ENCODE peak calls at places on chromosomes 1 and 21, in eight cellular contexts. C is mucosa of descending colon, X is testis, Y is stomach, Z is mesothelial cell of epicardium, V is cardiac fibroblast, A is kidney, U is progenitor cell of endocrine pancreas. G is an unnamed sample.

GRCh38 chr1:35725591-35725990 is 6.9 kb upstream of the C1orf216 start:
- DNase-seq in C (no peak), X (no peak), Y (no peak), Z (no peak), V (peak; percentile 32), A (no peak), U (no peak), G (no peak)

GRCh38 chr1:230669543-230669942 is 27.3 kb downstream of the COG2 start:
- DNase-seq in C (no peak), X (no peak), Y (no peak), Z (no peak), V (no peak), A (no peak), U (no peak), G (no peak)

GRCh38 chr21:15192243-15192642 is 127.4 kb upstream of the NRIP1 start:
- DNase-seq in C (no peak), X (no peak), Y (no peak), Z (no peak), V (peak; percentile 59), A (no peak), U (no peak), G (no peak)

GRCh38 chr1:107195476-107195875 is 54.6 kb downstream of the NTNG1 start:
- DNase-seq in C (no peak), X (no peak), Y (no peak), Z (no peak), V (no peak), A (no peak), U (no peak), G (no peak)

GRCh38 chr1:107254306-107254705 is 113.5 kb downstream of the NTNG1 start:
- DNase-seq in C (no peak), X (no peak), Y (no peak), Z (no peak), V (no peak), A (no peak), U (no peak), G (peak; percentile 19)

GRCh38 chr1:196466656-196467055 is 141.6 kb downstream of the KCNT2 start:
- DNase-seq in C (no peak), X (no peak), Y (no peak), Z (no peak), V (peak; percentile 13), A (no peak), U (no peak), G (no peak)

GRCh38 chr21:31162827-31163226 is 124.6 kb upstream of the KRTAP19-8 start:
- DNase-seq in C (no peak), X (no peak), Y (no peak), Z (no peak), V (no peak), A (no peak), U (no peak), G (no peak)

GRCh38 chr1:167671727-167672511 is 41.9 kb downstream of the RCSD1 start:
- DNase-seq in C (no peak), X (peak; percentile 51), Y (no peak), Z (no peak), V (no peak), A (no peak), U (no peak), G (no peak)

GRCh38 chr1:56838726-56839125 is 15.9 kb upstream of the C8A start:
- DNase-seq in C (no peak), X (no peak), Y (no peak), Z (no peak), V (peak; percentile 9), A (no peak), U (no peak), G (no peak)

GRCh38 chr1:205582046-205582445 is 49.8 kb downstream of the ELK4 start:
- DNase-seq in C (peak; percentile 59), X (no peak), Y (peak; percentile 30), Z (no peak), V (no peak), A (no peak), U (no peak), G (no peak)

GRCh38 chr21:45861156-45861870 is 120.3 kb upstream of the COL6A1 start:
- DNase-seq in C (no peak), X (no peak), Y (no peak), Z (no peak), V (no peak), A (no peak), U (no peak), G (no peak)

GRCh38 chr1:101288491-101288944 is 51.7 kb downstream of the S1PR1 start:
- DNase-seq in C (no peak), X (peak; percentile 85), Y (peak; percentile 76), Z (no peak), V (peak; percentile 93), A (no peak), U (peak; percentile 50), G (peak; percentile 53)

GRCh38 chr1:96715482-96715881 is 6.1 kb upstream of the PTBP2 start:
- DNase-seq in C (no peak), X (no peak), Y (no peak), Z (no peak), V (no peak), A (no peak), U (no peak), G (no peak)

GRCh38 chr1:21622466-21623315 is 46.5 kb downstream of the RAP1GAP start:
- DNase-seq in C (peak; percentile 82), X (peak; percentile 45), Y (peak; percentile 81), Z (peak; percentile 69), V (no peak), A (no peak), U (peak; percentile 45), G (no peak)

GRCh38 chr1:21937372-21938121 is 437 bp upstream of the HSPG2 start:
- DNase-seq in C (peak; percentile 93), X (peak; percentile 86), Y (peak; percentile 85), Z (peak; percentile 81), V (peak; percentile 89), A (peak; percentile 94), U (peak; percentile 75), G (peak; percentile 81)

GRCh38 chr1:7491089-7491817 is 279.8 kb upstream of the VAMP3 start:
- DNase-seq in C (no peak), X (peak; percentile 60), Y (no peak), Z (no peak), V (peak; percentile 63), A (no peak), U (no peak), G (no peak)

GRCh38 chr1:114337417-114337816 is 173.6 kb downstream of the TRIM33 start:
- DNase-seq in C (no peak), X (no peak), Y (no peak), Z (no peak), V (no peak), A (no peak), U (no peak), G (no peak)

GRCh38 chr1:185483647-185484450 is 166.8 kb upstream of the IVNS1ABP start:
- DNase-seq in C (no peak), X (no peak), Y (no peak), Z (no peak), V (peak; percentile 77), A (no peak), U (no peak), G (no peak)

GRCh38 chr1:199163277-199164069 is 524.6 kb downstream of the PTPRC start:
- DNase-seq in C (no peak), X (no peak), Y (no peak), Z (no peak), V (no peak), A (no peak), U (no peak), G (no peak)

GRCh38 chr1:25902462-25902861 is 3.8 kb downstream of the STMN1 start:
- DNase-seq in C (no peak), X (no peak), Y (no peak), Z (no peak), V (no peak), A (no peak), U (no peak), G (no peak)
- TF ChIP-seq CTCF in C (no peak), X (no peak), Y (no peak), Z (no peak), V (no peak), A (no peak), U (no peak), G (no peak)

DNA sequence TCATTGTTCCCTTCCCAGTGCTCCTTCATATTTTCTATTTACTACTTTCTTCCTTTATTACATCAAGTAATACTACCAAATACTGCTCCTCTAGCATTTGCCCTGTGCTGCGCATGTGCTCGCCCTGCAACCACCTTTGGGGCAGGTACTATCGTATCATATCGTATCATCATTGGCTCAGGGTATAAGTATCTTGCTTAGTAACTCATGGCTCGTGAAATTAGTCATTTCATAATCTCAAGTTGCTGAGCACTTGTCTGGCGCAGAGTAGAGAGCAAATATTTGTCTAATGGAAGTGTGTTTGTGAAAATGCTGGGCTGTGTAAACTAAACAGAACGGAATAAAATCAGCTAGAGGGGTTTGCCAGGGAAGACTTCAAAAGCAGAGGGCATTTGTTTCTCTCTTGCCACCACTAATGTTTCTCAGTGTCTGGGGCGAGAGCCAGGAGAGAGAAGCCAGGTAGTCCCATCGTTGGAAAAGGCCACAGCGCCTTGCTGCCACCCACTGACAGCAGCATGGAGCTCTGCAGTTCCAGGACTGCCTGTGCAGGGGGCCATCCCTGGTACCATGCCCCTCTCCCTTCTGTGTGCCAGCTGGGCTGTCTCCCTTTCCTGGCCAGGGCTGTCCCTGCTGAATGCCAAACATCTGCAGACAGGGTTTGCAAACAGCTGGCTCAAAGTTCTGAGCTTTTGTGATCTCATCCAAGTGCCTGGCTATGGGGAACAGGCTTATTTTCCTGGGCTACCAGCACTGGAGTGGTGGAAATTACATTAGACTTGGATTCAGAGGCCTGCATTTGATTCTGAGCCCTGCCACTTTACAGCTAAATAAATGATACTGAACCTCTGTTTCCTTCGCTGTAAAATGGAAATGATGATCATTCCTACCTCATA is 19.9 kb upstream of the CPT2 start:
- DNase-seq in C (peak; percentile 57), X (peak; percentile 55), Y (peak; percentile 79), Z (no peak), V (peak; percentile 54), A (no peak), U (no peak), G (peak; percentile 29)
- TF ChIP-seq CTCF in C (no peak), X (no peak), Y (no peak), Z (no peak), V (peak; percentile 11), A (peak; percentile 33), U (no peak), G (no peak)

GRCh38 chr1:201119206-201119814 is 7.1 kb upstream of the CACNA1S start:
- DNase-seq in C (peak; percentile 43), X (peak; percentile 47), Y (peak; percentile 35), Z (no peak), V (peak; percentile 38), A (no peak), U (peak; percentile 24), G (peak; percentile 75)
- TF ChIP-seq CTCF in C (peak; percentile 57), X (peak; percentile 45), Y (no peak), Z (peak; percentile 50), V (peak; percentile 84), A (peak; percentile 38), U (peak; percentile 73), G (peak; percentile 69)

DNA sequence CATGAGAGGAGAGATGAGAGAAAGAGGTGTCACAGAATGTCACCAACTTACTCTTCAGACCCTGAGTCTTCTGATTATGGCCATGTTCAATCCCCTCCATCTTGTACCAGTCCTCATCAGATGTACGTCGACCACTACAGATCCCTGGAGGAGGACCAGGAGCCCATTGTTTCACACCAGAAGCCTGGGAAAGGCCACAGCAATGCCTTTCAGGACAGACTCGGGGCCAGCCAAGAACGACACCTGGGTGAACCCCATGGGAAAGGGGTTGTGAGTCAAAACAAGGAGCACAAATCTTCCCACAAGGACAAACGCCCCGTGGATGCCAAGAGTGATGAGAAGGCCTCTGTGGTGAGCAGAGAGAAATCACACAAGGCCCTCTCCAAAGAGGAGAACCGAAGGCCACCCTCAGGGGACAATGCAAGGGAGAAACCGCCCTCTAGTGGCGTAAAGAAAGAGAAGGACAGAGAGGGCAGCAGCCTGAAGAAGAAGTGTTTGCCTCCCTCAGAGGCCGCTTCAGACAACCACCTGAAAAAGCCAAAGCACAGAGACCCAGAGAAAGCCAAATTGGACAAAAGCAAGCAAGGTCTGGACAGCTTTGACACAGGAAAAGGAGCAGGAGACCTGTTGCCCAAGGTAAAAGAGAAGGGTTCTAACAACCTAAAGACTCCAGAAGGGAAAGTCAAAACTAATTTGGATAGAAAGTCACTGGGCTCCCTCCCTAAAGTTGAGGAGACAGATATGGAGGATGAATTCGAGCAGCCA is 8.0 kb downstream of the ELOA start:
- DNase-seq in C (no peak), X (peak; percentile 51), Y (peak; percentile 60), Z (no peak), V (peak; percentile 73), A (no peak), U (peak; percentile 27), G (peak; percentile 44)
- TF ChIP-seq CTCF in C (peak; percentile 41), X (peak; percentile 26), Y (no peak), Z (peak; percentile 40), V (peak; percentile 78), A (peak; percentile 54), U (peak; percentile 75), G (peak; percentile 67)